ENCODE peak calls at places on chromosomes 3 and 15, in nine cellular contexts. One of them, this sample, is unnamed.

GRCh38 chr15:34583399-34584320 is at the start of gene GOLGA8B:
- DNase-seq in heart right ventricle: peak; percentile 23
- DNase-seq in DMS79 treated with DMSO at 0.1 percent for 48 hours: peak; percentile 23
- DNase-seq in activated T-helper 9 cell treated with anti-CD3 and anti-CD28 coated beads, Interleukin-2, amount 50 U/mL, for 16 hours: peak; percentile 71
- DNase-seq in ovary: peak; percentile 72
- DNase-seq in activated T-cell treated with anti-CD3 and anti-CD28 coated beads, Interleukin-2, amount 50 U/mL, for 24 hours: peak; percentile 87
- DNase-seq in Daoy: peak; percentile 80
- DNase-seq in Right ventricle myocardium superior: peak; percentile 73
- DNase-seq in activated CD4-positive, alpha-beta memory T cell treated with anti-CD3 and anti-CD28 coated beads for 36 hours: peak; percentile 86
- DNase-seq in this sample: peak; percentile 83

GRCh38 chr15:69825941-69826817 is 271.5 kb downstream of the TLE3 start:
- DNase-seq in heart right ventricle: no peak
- DNase-seq in DMS79 treated with DMSO at 0.1 percent for 48 hours: no peak
- DNase-seq in activated T-helper 9 cell treated with anti-CD3 and anti-CD28 coated beads, Interleukin-2, amount 50 U/mL, for 16 hours: no peak
- DNase-seq in ovary: no peak
- DNase-seq in activated T-cell treated with anti-CD3 and anti-CD28 coated beads, Interleukin-2, amount 50 U/mL, for 24 hours: no peak
- DNase-seq in Daoy: no peak
- DNase-seq in Right ventricle myocardium superior: no peak
- DNase-seq in activated CD4-positive, alpha-beta memory T cell treated with anti-CD3 and anti-CD28 coated beads for 36 hours: no peak
- DNase-seq in this sample: no peak

GRCh38 chr15:29090617-29091466 is 178.8 kb downstream of the NSMCE3 start:
- DNase-seq in heart right ventricle: no peak
- DNase-seq in DMS79 treated with DMSO at 0.1 percent for 48 hours: no peak
- DNase-seq in activated T-helper 9 cell treated with anti-CD3 and anti-CD28 coated beads, Interleukin-2, amount 50 U/mL, for 16 hours: peak; percentile 27
- DNase-seq in ovary: no peak
- DNase-seq in activated T-cell treated with anti-CD3 and anti-CD28 coated beads, Interleukin-2, amount 50 U/mL, for 24 hours: peak; percentile 73
- DNase-seq in Daoy: peak; percentile 26
- DNase-seq in Right ventricle myocardium superior: no peak
- DNase-seq in activated CD4-positive, alpha-beta memory T cell treated with anti-CD3 and anti-CD28 coated beads for 36 hours: peak; percentile 60
- DNase-seq in this sample: no peak

GRCh38 chr3:188052229-188052965 is 101.6 kb upstream of the LPP start:
- DNase-seq in heart right ventricle: peak; percentile 89
- DNase-seq in DMS79 treated with DMSO at 0.1 percent for 48 hours: peak; percentile 22
- DNase-seq in activated T-helper 9 cell treated with anti-CD3 and anti-CD28 coated beads, Interleukin-2, amount 50 U/mL, for 16 hours: no peak
- DNase-seq in ovary: peak; percentile 95
- DNase-seq in activated T-cell treated with anti-CD3 and anti-CD28 coated beads, Interleukin-2, amount 50 U/mL, for 24 hours: no peak
- DNase-seq in Daoy: peak; percentile 22
- DNase-seq in Right ventricle myocardium superior: peak; percentile 90
- DNase-seq in activated CD4-positive, alpha-beta memory T cell treated with anti-CD3 and anti-CD28 coated beads for 36 hours: no peak
- DNase-seq in this sample: peak; percentile 61

GRCh38 chr15:31236184-31237041 is 90.2 kb upstream of the KLF13 start:
- DNase-seq in heart right ventricle: peak; percentile 92
- DNase-seq in DMS79 treated with DMSO at 0.1 percent for 48 hours: peak; percentile 39
- DNase-seq in activated T-helper 9 cell treated with anti-CD3 and anti-CD28 coated beads, Interleukin-2, amount 50 U/mL, for 16 hours: no peak
- DNase-seq in ovary: peak; percentile 94
- DNase-seq in activated T-cell treated with anti-CD3 and anti-CD28 coated beads, Interleukin-2, amount 50 U/mL, for 24 hours: no peak
- DNase-seq in Daoy: peak; percentile 86
- DNase-seq in Right ventricle myocardium superior: peak; percentile 80
- DNase-seq in activated CD4-positive, alpha-beta memory T cell treated with anti-CD3 and anti-CD28 coated beads for 36 hours: no peak
- DNase-seq in this sample: peak; percentile 64

GRCh38 chr3:116770815-116771450 is 61.4 kb downstream of the TUSC7 start:
- DNase-seq in heart right ventricle: peak; percentile 44
- DNase-seq in DMS79 treated with DMSO at 0.1 percent for 48 hours: peak; percentile 82
- DNase-seq in activated T-helper 9 cell treated with anti-CD3 and anti-CD28 coated beads, Interleukin-2, amount 50 U/mL, for 16 hours: no peak
- DNase-seq in ovary: peak; percentile 44
- DNase-seq in activated T-cell treated with anti-CD3 and anti-CD28 coated beads, Interleukin-2, amount 50 U/mL, for 24 hours: peak; percentile 32
- DNase-seq in Daoy: peak; percentile 62
- DNase-seq in Right ventricle myocardium superior: peak; percentile 45
- DNase-seq in activated CD4-positive, alpha-beta memory T cell treated with anti-CD3 and anti-CD28 coated beads for 36 hours: peak; percentile 68
- DNase-seq in this sample: peak; percentile 74

GRCh38 chr3:24197809-24198208 is 252.7 kb downstream of the NR1D2 start:
- DNase-seq in heart right ventricle: no peak
- DNase-seq in DMS79 treated with DMSO at 0.1 percent for 48 hours: no peak
- DNase-seq in activated T-helper 9 cell treated with anti-CD3 and anti-CD28 coated beads, Interleukin-2, amount 50 U/mL, for 16 hours: no peak
- DNase-seq in ovary: no peak
- DNase-seq in activated T-cell treated with anti-CD3 and anti-CD28 coated beads, Interleukin-2, amount 50 U/mL, for 24 hours: no peak
- DNase-seq in Daoy: no peak
- DNase-seq in Right ventricle myocardium superior: no peak
- DNase-seq in activated CD4-positive, alpha-beta memory T cell treated with anti-CD3 and anti-CD28 coated beads for 36 hours: no peak
- DNase-seq in this sample: no peak

GRCh38 chr3:112629425-112629824 is 11.5 kb downstream of the CCDC80 start:
- DNase-seq in heart right ventricle: peak; percentile 50
- DNase-seq in DMS79 treated with DMSO at 0.1 percent for 48 hours: no peak
- DNase-seq in activated T-helper 9 cell treated with anti-CD3 and anti-CD28 coated beads, Interleukin-2, amount 50 U/mL, for 16 hours: peak; percentile 3
- DNase-seq in ovary: peak; percentile 83
- DNase-seq in activated T-cell treated with anti-CD3 and anti-CD28 coated beads, Interleukin-2, amount 50 U/mL, for 24 hours: no peak
- DNase-seq in Daoy: peak; percentile 88
- DNase-seq in Right ventricle myocardium superior: peak; percentile 65
- DNase-seq in activated CD4-positive, alpha-beta memory T cell treated with anti-CD3 and anti-CD28 coated beads for 36 hours: peak; percentile 58
- DNase-seq in this sample: no peak

GRCh38 chr3:194642769-194643168 is 9.6 kb upstream of the TMEM44 start:
- DNase-seq in heart right ventricle: no peak
- DNase-seq in DMS79 treated with DMSO at 0.1 percent for 48 hours: no peak
- DNase-seq in activated T-helper 9 cell treated with anti-CD3 and anti-CD28 coated beads, Interleukin-2, amount 50 U/mL, for 16 hours: no peak
- DNase-seq in ovary: no peak
- DNase-seq in activated T-cell treated with anti-CD3 and anti-CD28 coated beads, Interleukin-2, amount 50 U/mL, for 24 hours: no peak
- DNase-seq in Daoy: no peak
- DNase-seq in Right ventricle myocardium superior: no peak
- DNase-seq in activated CD4-positive, alpha-beta memory T cell treated with anti-CD3 and anti-CD28 coated beads for 36 hours: no peak
- DNase-seq in this sample: no peak

GRCh38 chr15:85754993-85755392 is 39.7 kb downstream of the KLHL25 start:
- DNase-seq in heart right ventricle: peak; percentile 63
- DNase-seq in DMS79 treated with DMSO at 0.1 percent for 48 hours: no peak
- DNase-seq in activated T-helper 9 cell treated with anti-CD3 and anti-CD28 coated beads, Interleukin-2, amount 50 U/mL, for 16 hours: no peak
- DNase-seq in ovary: peak; percentile 24
- DNase-seq in activated T-cell treated with anti-CD3 and anti-CD28 coated beads, Interleukin-2, amount 50 U/mL, for 24 hours: no peak
- DNase-seq in Daoy: no peak
- DNase-seq in Right ventricle myocardium superior: peak; percentile 81
- DNase-seq in activated CD4-positive, alpha-beta memory T cell treated with anti-CD3 and anti-CD28 coated beads for 36 hours: no peak
- DNase-seq in this sample: peak; percentile 53

GRCh38 chr15:48330045-48330840 is 986 bp upstream of the DUT start:
- DNase-seq in heart right ventricle: no peak
- DNase-seq in DMS79 treated with DMSO at 0.1 percent for 48 hours: no peak
- DNase-seq in activated T-helper 9 cell treated with anti-CD3 and anti-CD28 coated beads, Interleukin-2, amount 50 U/mL, for 16 hours: no peak
- DNase-seq in ovary: no peak
- DNase-seq in activated T-cell treated with anti-CD3 and anti-CD28 coated beads, Interleukin-2, amount 50 U/mL, for 24 hours: no peak
- DNase-seq in Daoy: no peak
- DNase-seq in Right ventricle myocardium superior: no peak
- DNase-seq in activated CD4-positive, alpha-beta memory T cell treated with anti-CD3 and anti-CD28 coated beads for 36 hours: no peak
- DNase-seq in this sample: no peak

GRCh38 chr3:179196098-179196497 is 47.9 kb downstream of the PIK3CA start:
- DNase-seq in heart right ventricle: no peak
- DNase-seq in DMS79 treated with DMSO at 0.1 percent for 48 hours: no peak
- DNase-seq in activated T-helper 9 cell treated with anti-CD3 and anti-CD28 coated beads, Interleukin-2, amount 50 U/mL, for 16 hours: no peak
- DNase-seq in ovary: no peak
- DNase-seq in activated T-cell treated with anti-CD3 and anti-CD28 coated beads, Interleukin-2, amount 50 U/mL, for 24 hours: no peak
- DNase-seq in Daoy: peak; percentile 25
- DNase-seq in Right ventricle myocardium superior: no peak
- DNase-seq in activated CD4-positive, alpha-beta memory T cell treated with anti-CD3 and anti-CD28 coated beads for 36 hours: no peak
- DNase-seq in this sample: no peak

GRCh38 chr15:43735402-43735801 is 10.8 kb upstream of the PDIA3 start:
- DNase-seq in heart right ventricle: no peak
- DNase-seq in DMS79 treated with DMSO at 0.1 percent for 48 hours: no peak
- DNase-seq in activated T-helper 9 cell treated with anti-CD3 and anti-CD28 coated beads, Interleukin-2, amount 50 U/mL, for 16 hours: no peak
- DNase-seq in ovary: no peak
- DNase-seq in activated T-cell treated with anti-CD3 and anti-CD28 coated beads, Interleukin-2, amount 50 U/mL, for 24 hours: no peak
- DNase-seq in Daoy: no peak
- DNase-seq in Right ventricle myocardium superior: no peak
- DNase-seq in activated CD4-positive, alpha-beta memory T cell treated with anti-CD3 and anti-CD28 coated beads for 36 hours: no peak
- DNase-seq in this sample: no peak

GRCh38 chr3:66076861-66077495 is 38.3 kb upstream of the MAGI1 start:
- DNase-seq in heart right ventricle: no peak
- DNase-seq in DMS79 treated with DMSO at 0.1 percent for 48 hours: no peak
- DNase-seq in activated T-helper 9 cell treated with anti-CD3 and anti-CD28 coated beads, Interleukin-2, amount 50 U/mL, for 16 hours: no peak
- DNase-seq in ovary: no peak
- DNase-seq in activated T-cell treated with anti-CD3 and anti-CD28 coated beads, Interleukin-2, amount 50 U/mL, for 24 hours: no peak
- DNase-seq in Daoy: no peak
- DNase-seq in Right ventricle myocardium superior: no peak
- DNase-seq in activated CD4-positive, alpha-beta memory T cell treated with anti-CD3 and anti-CD28 coated beads for 36 hours: no peak
- DNase-seq in this sample: no peak

GRCh38 chr3:29516164-29516563 is 235.3 kb downstream of the RBMS3 start:
- DNase-seq in heart right ventricle: no peak
- DNase-seq in DMS79 treated with DMSO at 0.1 percent for 48 hours: no peak
- DNase-seq in activated T-helper 9 cell treated with anti-CD3 and anti-CD28 coated beads, Interleukin-2, amount 50 U/mL, for 16 hours: no peak
- DNase-seq in ovary: no peak
- DNase-seq in activated T-cell treated with anti-CD3 and anti-CD28 coated beads, Interleukin-2, amount 50 U/mL, for 24 hours: no peak
- DNase-seq in Daoy: no peak
- DNase-seq in Right ventricle myocardium superior: no peak
- DNase-seq in activated CD4-positive, alpha-beta memory T cell treated with anti-CD3 and anti-CD28 coated beads for 36 hours: no peak
- DNase-seq in this sample: no peak

GRCh38 chr3:98404010-98404409 is 13.5 kb downstream of the OR5K3 start:
- DNase-seq in heart right ventricle: no peak
- DNase-seq in DMS79 treated with DMSO at 0.1 percent for 48 hours: no peak
- DNase-seq in activated T-helper 9 cell treated with anti-CD3 and anti-CD28 coated beads, Interleukin-2, amount 50 U/mL, for 16 hours: no peak
- DNase-seq in ovary: no peak
- DNase-seq in activated T-cell treated with anti-CD3 and anti-CD28 coated beads, Interleukin-2, amount 50 U/mL, for 24 hours: no peak
- DNase-seq in Daoy: no peak
- DNase-seq in Right ventricle myocardium superior: no peak
- DNase-seq in activated CD4-positive, alpha-beta memory T cell treated with anti-CD3 and anti-CD28 coated beads for 36 hours: no peak
- DNase-seq in this sample: no peak

GRCh38 chr15:63093486-63094205 is 28.0 kb upstream of the LACTB start:
- DNase-seq in heart right ventricle: peak; percentile 86
- DNase-seq in DMS79 treated with DMSO at 0.1 percent for 48 hours: peak; percentile 65
- DNase-seq in activated T-helper 9 cell treated with anti-CD3 and anti-CD28 coated beads, Interleukin-2, amount 50 U/mL, for 16 hours: peak; percentile 49
- DNase-seq in ovary: peak; percentile 86
- DNase-seq in activated T-cell treated with anti-CD3 and anti-CD28 coated beads, Interleukin-2, amount 50 U/mL, for 24 hours: peak; percentile 75
- DNase-seq in Daoy: peak; percentile 84
- DNase-seq in Right ventricle myocardium superior: peak; percentile 81
- DNase-seq in activated CD4-positive, alpha-beta memory T cell treated with anti-CD3 and anti-CD28 coated beads for 36 hours: peak; percentile 83
- DNase-seq in this sample: peak; percentile 80

GRCh38 chr3:14788644-14789043 is 30.1 kb upstream of the FGD5 start:
- DNase-seq in heart right ventricle: no peak
- DNase-seq in DMS79 treated with DMSO at 0.1 percent for 48 hours: no peak
- DNase-seq in activated T-helper 9 cell treated with anti-CD3 and anti-CD28 coated beads, Interleukin-2, amount 50 U/mL, for 16 hours: no peak
- DNase-seq in ovary: peak; percentile 6
- DNase-seq in activated T-cell treated with anti-CD3 and anti-CD28 coated beads, Interleukin-2, amount 50 U/mL, for 24 hours: no peak
- DNase-seq in Daoy: no peak
- DNase-seq in Right ventricle myocardium superior: no peak
- DNase-seq in activated CD4-positive, alpha-beta memory T cell treated with anti-CD3 and anti-CD28 coated beads for 36 hours: no peak
- DNase-seq in this sample: no peak

GRCh38 chr3:126517986-126518778 is 609 bp upstream of the UROC1 start:
- DNase-seq in heart right ventricle: no peak
- DNase-seq in DMS79 treated with DMSO at 0.1 percent for 48 hours: no peak
- DNase-seq in activated T-helper 9 cell treated with anti-CD3 and anti-CD28 coated beads, Interleukin-2, amount 50 U/mL, for 16 hours: no peak
- DNase-seq in ovary: no peak
- DNase-seq in activated T-cell treated with anti-CD3 and anti-CD28 coated beads, Interleukin-2, amount 50 U/mL, for 24 hours: no peak
- DNase-seq in Daoy: no peak
- DNase-seq in Right ventricle myocardium superior: peak; percentile 34
- DNase-seq in activated CD4-positive, alpha-beta memory T cell treated with anti-CD3 and anti-CD28 coated beads for 36 hours: no peak
- DNase-seq in this sample: no peak